ENCODE peak calls at places on chromosome 15, in five cellular contexts. One of them, this sample, is unnamed. For H3K36me3, the result is how much of the 10 kb centered on the place peaks cover.

GRCh38 chr15:60648928-60649679 is 170.2 kb upstream of the ICE2 start:
- DNase-seq in fibroblast of lung: no peak
- DNase-seq in PC-3: no peak
- DNase-seq in psoas muscle: no peak
- DNase-seq in tibial nerve: no peak
- DNase-seq in this sample: no peak

GRCh38 chr15:67183443-67184169 is 70.9 kb downstream of the AAGAB start:
- DNase-seq in tibial nerve: peak
- DNase-seq in psoas muscle: peak
- DNase-seq in fibroblast of lung: peak
- DNase-seq in PC-3: no peak
- DNase-seq in this sample: no peak

GRCh38 chr15:78506971-78507830 is at the start of gene HYKK:
- DNase-seq in fibroblast of lung: peak
- DNase-seq in tibial nerve: peak
- DNase-seq in PC-3: peak
- DNase-seq in psoas muscle: peak
- DNase-seq in this sample: peak

GRCh38 chr15:40949756-40950207 is 3.5 kb upstream of the CHAC1 start:
- DNase-seq in psoas muscle: no peak
- DNase-seq in fibroblast of lung: no peak
- DNase-seq in PC-3: no peak
- DNase-seq in tibial nerve: no peak
- DNase-seq in this sample: peak

GRCh38 chr15:66178531-66178910 is 75.0 kb downstream of the MEGF11 start:
- DNase-seq in PC-3: no peak
- DNase-seq in fibroblast of lung: no peak
- DNase-seq in psoas muscle: no peak
- DNase-seq in tibial nerve: no peak
- DNase-seq in this sample: no peak

GRCh38 chr15:78987891-78988360 is 43.1 kb upstream of the CTSH start:
- DNase-seq in PC-3: no peak
- DNase-seq in fibroblast of lung: no peak
- DNase-seq in psoas muscle: no peak
- DNase-seq in tibial nerve: no peak
- DNase-seq in this sample: no peak

GRCh38 chr15:38050529-38050928 is 116.1 kb downstream of the TMCO5A start:
- DNase-seq in tibial nerve: no peak
- DNase-seq in fibroblast of lung: peak
- DNase-seq in psoas muscle: no peak
- DNase-seq in PC-3: peak
- DNase-seq in this sample: no peak

GRCh38 chr15:38229700-38230099 is 22.9 kb upstream of the SPRED1 start:
- DNase-seq in fibroblast of lung: peak
- DNase-seq in PC-3: peak
- DNase-seq in tibial nerve: no peak
- DNase-seq in psoas muscle: no peak
- DNase-seq in this sample: no peak

GRCh38 chr15:38028869-38029268 is 94.4 kb downstream of the TMCO5A start:
- DNase-seq in fibroblast of lung: peak
- DNase-seq in psoas muscle: no peak
- DNase-seq in PC-3: peak
- DNase-seq in tibial nerve: no peak
- DNase-seq in this sample: no peak

GRCh38 chr15:40746916-40747418 is 8.1 kb downstream of the RMDN3 start:
- DNase-seq in psoas muscle: no peak
- DNase-seq in tibial nerve: no peak
- DNase-seq in fibroblast of lung: no peak
- DNase-seq in PC-3: no peak
- DNase-seq in this sample: peak

GRCh38 chr15:47587938-47588817 is 129.1 kb upstream of the SEMA6D start:
- DNase-seq in PC-3: no peak
- DNase-seq in psoas muscle: no peak
- DNase-seq in fibroblast of lung: peak
- DNase-seq in tibial nerve: no peak
- DNase-seq in this sample: no peak

GRCh38 chr15:58505581-58505980 is 73.8 kb downstream of the LIPC start:
- DNase-seq in fibroblast of lung: peak
- DNase-seq in psoas muscle: no peak
- DNase-seq in PC-3: peak
- DNase-seq in tibial nerve: no peak
- DNase-seq in this sample: no peak

GRCh38 chr15:76752549-76752948 is 152.6 kb downstream of the SCAPER start:
- DNase-seq in psoas muscle: no peak
- DNase-seq in fibroblast of lung: no peak
- DNase-seq in tibial nerve: no peak
- DNase-seq in PC-3: peak
- DNase-seq in this sample: no peak

GRCh38 chr15:38129531-38130199 is 123.0 kb upstream of the SPRED1 start:
- DNase-seq in fibroblast of lung: peak
- DNase-seq in tibial nerve: peak
- DNase-seq in PC-3: peak
- DNase-seq in psoas muscle: peak
- DNase-seq in this sample: peak

GRCh38 chr15:32994810-32995424 is 199.6 kb downstream of the FMN1 start:
- DNase-seq in psoas muscle: no peak
- DNase-seq in PC-3: peak
- DNase-seq in tibial nerve: no peak
- DNase-seq in fibroblast of lung: peak
- DNase-seq in this sample: no peak

GRCh38 chr15:66285462-66286280 is 7.7 kb upstream of the DIS3L start:
- DNase-seq in psoas muscle: no peak
- DNase-seq in fibroblast of lung: no peak
- DNase-seq in tibial nerve: no peak
- DNase-seq in PC-3: no peak
- DNase-seq in this sample: no peak

GRCh38 chr15:63396546-63396939 is 14.9 kb upstream of the CA12 start:
- DNase-seq in tibial nerve: no peak
- DNase-seq in fibroblast of lung: no peak
- DNase-seq in PC-3: no peak
- DNase-seq in psoas muscle: no peak
- DNase-seq in this sample: peak

GRCh38 chr15:57457726-57458125 is 81.4 kb downstream of the CGNL1 start:
- DNase-seq in tibial nerve: no peak
- DNase-seq in psoas muscle: no peak
- DNase-seq in PC-3: no peak
- DNase-seq in fibroblast of lung: peak
- DNase-seq in this sample: no peak

GRCh38 chr15:100108846-100109245 is 232.9 kb downstream of the ADAMTS17 start:
- DNase-seq in fibroblast of lung: no peak
- DNase-seq in psoas muscle: no peak
- DNase-seq in tibial nerve: no peak
- DNase-seq in PC-3: no peak
- DNase-seq in this sample: no peak

GRCh38 chr15:92166029-92166428 is 227.7 kb upstream of the ST8SIA2 start:
- DNase-seq in PC-3: no peak
- DNase-seq in fibroblast of lung: no peak
- DNase-seq in tibial nerve: no peak
- DNase-seq in psoas muscle: no peak
- DNase-seq in this sample: no peak

GRCh38 chr15:70504305-70504951 is 258.9 kb downstream of the UACA start:
- DNase-seq in PC-3: peak
- DNase-seq in fibroblast of lung: peak
- DNase-seq in tibial nerve: peak
- DNase-seq in psoas muscle: peak
- DNase-seq in this sample: no peak

GRCh38 chr15:70504988-70505387 is 258.4 kb downstream of the UACA start:
- DNase-seq in fibroblast of lung: no peak
- DNase-seq in PC-3: no peak
- DNase-seq in tibial nerve: no peak
- DNase-seq in psoas muscle: no peak
- DNase-seq in this sample: peak

GRCh38 chr15:70505971-70506887 is 257.1 kb downstream of the UACA start:
- DNase-seq in fibroblast of lung: no peak
- DNase-seq in tibial nerve: no peak
- DNase-seq in PC-3: peak
- DNase-seq in psoas muscle: no peak
- DNase-seq in this sample: no peak

GRCh38 chr15:70503798-70504304 is 259.5 kb downstream of the UACA start:
- DNase-seq in PC-3: no peak
- DNase-seq in tibial nerve: no peak
- DNase-seq in fibroblast of lung: no peak
- DNase-seq in psoas muscle: no peak
- DNase-seq in this sample: no peak

DNA sequence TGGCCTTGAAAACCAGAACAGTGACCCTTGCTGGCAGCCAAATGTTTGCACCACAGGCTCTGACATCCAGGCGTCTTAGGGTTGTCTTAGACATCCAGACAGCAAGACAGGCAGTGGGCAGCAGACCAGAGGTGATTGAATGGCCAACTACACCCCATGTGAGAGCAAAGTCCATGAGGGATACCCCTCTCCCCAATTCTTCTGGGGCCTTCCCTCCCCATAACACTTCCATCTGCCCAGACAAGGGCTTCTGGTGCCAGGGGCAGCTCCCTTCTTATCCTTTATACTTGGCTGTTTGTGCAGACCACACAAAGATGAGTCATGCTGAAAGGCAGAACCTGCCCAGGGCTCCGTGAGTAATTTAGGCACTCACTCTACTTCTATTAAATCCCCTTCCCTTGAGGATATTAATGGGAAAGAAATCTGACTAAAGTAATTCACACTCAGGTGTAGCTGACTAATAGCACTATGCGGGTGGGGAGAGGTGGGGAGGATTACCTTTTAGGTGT is 257.9 kb downstream of the UACA start:
- DNase-seq in PC-3: peak
- DNase-seq in fibroblast of lung: peak
- DNase-seq in tibial nerve: no peak
- DNase-seq in psoas muscle: no peak
- DNase-seq in this sample: peak
- TF ChIP-seq CTCF in PC-3: no peak
- TF ChIP-seq CTCF in fibroblast of lung: no peak
- TF ChIP-seq CTCF in tibial nerve: no peak
- TF ChIP-seq CTCF in psoas muscle: no peak
- TF ChIP-seq CTCF in this sample: no peak

DNA sequence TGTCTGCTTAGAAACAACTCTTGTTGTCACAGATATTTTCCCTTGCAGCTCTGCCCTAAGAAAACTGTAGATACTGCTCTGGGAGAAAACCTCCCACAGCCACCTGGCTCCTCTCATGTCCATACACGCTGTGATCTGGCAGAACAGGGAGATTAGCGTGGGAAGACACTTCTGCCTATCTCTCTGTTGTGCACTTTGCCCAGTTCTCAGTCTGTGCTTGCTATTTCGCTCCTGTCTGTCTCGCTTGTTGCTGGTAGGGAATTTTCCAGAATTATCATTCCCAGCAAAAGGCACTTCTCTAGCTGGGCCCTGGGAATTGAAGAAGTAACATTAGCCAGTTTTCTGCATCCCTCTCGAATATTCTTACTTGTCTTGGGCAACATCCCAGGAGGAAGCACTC is 8.1 kb upstream of the GATM start:
- DNase-seq in psoas muscle: no peak
- DNase-seq in tibial nerve: no peak
- DNase-seq in PC-3: no peak
- DNase-seq in fibroblast of lung: no peak
- DNase-seq in this sample: no peak
- H3K27ac ChIP-seq in psoas muscle: peak
- H3K27ac ChIP-seq in tibial nerve: peak
- H3K27ac ChIP-seq in PC-3: no peak
- H3K27ac ChIP-seq in fibroblast of lung: no peak
- H3K27ac ChIP-seq in this sample: no peak

GRCh38 chr15:44565387-44566169 is 28.6 kb downstream of the EIF3J start:
- DNase-seq in fibroblast of lung: no peak
- DNase-seq in PC-3: no peak
- DNase-seq in psoas muscle: no peak
- DNase-seq in tibial nerve: no peak
- DNase-seq in this sample: no peak

GRCh38 chr15:44569316-44569715 is 32.4 kb downstream of the EIF3J start:
- DNase-seq in psoas muscle: no peak
- DNase-seq in fibroblast of lung: no peak
- DNase-seq in PC-3: no peak
- DNase-seq in tibial nerve: no peak
- DNase-seq in this sample: no peak

GRCh38 chr15:44568338-44568737 is 31.4 kb downstream of the EIF3J start:
- DNase-seq in tibial nerve: no peak
- DNase-seq in fibroblast of lung: no peak
- DNase-seq in psoas muscle: no peak
- DNase-seq in PC-3: no peak
- DNase-seq in this sample: no peak

GRCh38 chr15:44566176-44566575 is 29.2 kb downstream of the EIF3J start:
- DNase-seq in psoas muscle: no peak
- DNase-seq in fibroblast of lung: no peak
- DNase-seq in tibial nerve: no peak
- DNase-seq in PC-3: no peak
- DNase-seq in this sample: no peak
- H3K36me3 ChIP-seq in psoas muscle: half or more
- H3K36me3 ChIP-seq in fibroblast of lung: under half
- H3K36me3 ChIP-seq in tibial nerve: under half
- H3K36me3 ChIP-seq in PC-3: half or more
- H3K36me3 ChIP-seq in this sample: half or more

DNA sequence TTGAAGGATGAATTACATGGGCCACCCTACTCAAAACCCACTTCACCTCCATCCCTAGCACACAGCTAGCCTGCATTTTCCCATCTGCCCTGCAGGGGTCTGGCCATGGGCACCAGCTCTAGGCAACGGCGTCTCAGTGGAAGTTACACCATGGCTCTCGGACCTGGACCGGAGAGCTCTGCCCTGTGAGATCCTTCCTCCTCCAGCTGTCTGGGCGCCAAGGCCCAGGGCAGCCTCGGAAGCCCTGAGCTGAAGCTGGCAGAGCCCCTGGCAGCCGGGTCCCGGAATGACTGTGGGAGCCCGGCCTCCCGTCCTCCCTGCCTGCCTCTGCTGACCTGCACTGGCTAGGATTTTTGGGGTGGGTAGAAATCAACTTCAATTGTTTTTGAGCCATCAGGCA is 98.9 kb downstream of the CHSY1 start:
- DNase-seq in PC-3: peak
- DNase-seq in tibial nerve: no peak
- DNase-seq in fibroblast of lung: no peak
- DNase-seq in psoas muscle: no peak
- DNase-seq in this sample: peak
- TF ChIP-seq CTCF in PC-3: peak
- TF ChIP-seq CTCF in tibial nerve: no peak
- TF ChIP-seq CTCF in fibroblast of lung: peak
- TF ChIP-seq CTCF in psoas muscle: no peak
- TF ChIP-seq CTCF in this sample: peak

GRCh38 chr15:74954515-74954914 is 2.1 kb downstream of the RPP25 start:
- DNase-seq in fibroblast of lung: peak
- DNase-seq in tibial nerve: no peak
- DNase-seq in PC-3: no peak
- DNase-seq in psoas muscle: no peak
- DNase-seq in this sample: no peak
- H3K27ac ChIP-seq in fibroblast of lung: no peak
- H3K27ac ChIP-seq in tibial nerve: peak
- H3K27ac ChIP-seq in PC-3: no peak
- H3K27ac ChIP-seq in psoas muscle: no peak
- H3K27ac ChIP-seq in this sample: no peak

DNA sequence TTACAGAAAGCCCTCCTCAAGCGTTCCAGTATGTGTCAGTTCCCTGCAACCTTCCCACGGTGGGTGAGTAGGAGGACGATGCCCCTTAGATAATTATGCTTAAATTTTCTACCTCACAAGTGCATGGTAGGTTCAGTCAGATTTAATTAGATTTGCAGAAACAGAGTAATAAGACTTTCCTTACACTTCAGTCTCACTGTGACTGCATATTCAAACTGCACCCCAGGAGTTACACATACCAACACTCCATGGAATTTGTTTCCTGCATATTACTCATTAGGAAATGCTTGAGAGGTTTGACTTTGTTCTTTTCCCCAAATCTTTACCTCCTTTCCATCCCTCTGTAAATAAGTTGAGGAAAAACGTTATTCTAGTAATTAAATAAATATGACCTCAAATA is 108.8 kb downstream of the ARRDC4 start:
- DNase-seq in psoas muscle: no peak
- DNase-seq in tibial nerve: no peak
- DNase-seq in PC-3: no peak
- DNase-seq in fibroblast of lung: no peak
- DNase-seq in this sample: no peak
- H3K36me3 ChIP-seq in psoas muscle: under half
- H3K36me3 ChIP-seq in tibial nerve: under half
- H3K36me3 ChIP-seq in PC-3: under half
- H3K36me3 ChIP-seq in fibroblast of lung: under half
- H3K36me3 ChIP-seq in this sample: under half